ENCODE peak calls at places on chromosomes 2 and 18, in six cellular contexts. E, R, T, D, N and P are unnamed samples.

GRCh38 chr2:27771548-27772335 is at the start of gene MRPL33:
- DNase-seq in E (peak), R (peak), T (peak), D (peak), N (peak), P (peak)

GRCh38 chr18:22182884-22183610 is 13.7 kb downstream of the GATA6 start:
- DNase-seq in E (no peak), R (no peak), T (no peak), D (no peak), N (no peak), P (no peak)

GRCh38 chr2:27095745-27096651 is 9.4 kb downstream of the KHK start:
- DNase-seq in E (peak), R (no peak), T (no peak), D (no peak), N (no peak), P (no peak)

GRCh38 chr18:48922801-48923730 is 27.7 kb downstream of the SMAD7 start:
- DNase-seq in E (peak), R (no peak), T (peak), D (peak), N (peak), P (no peak)

GRCh38 chr2:215178121-215178520 is 39.7 kb upstream of the ABCA12 start:
- DNase-seq in E (no peak), R (no peak), T (no peak), D (no peak), N (no peak), P (no peak)

GRCh38 chr2:189318761-189319160 is 122.5 kb upstream of the WDR75 start:
- DNase-seq in E (no peak), R (no peak), T (no peak), D (no peak), N (no peak), P (no peak)

GRCh38 chr2:62149708-62150107 is 46.2 kb upstream of the B3GNT2 start:
- DNase-seq in E (no peak), R (no peak), T (no peak), D (no peak), N (no peak), P (peak)

GRCh38 chr2:141522048-141522447 is 608.8 kb downstream of the LRP1B start:
- DNase-seq in E (no peak), R (no peak), T (no peak), D (no peak), N (no peak), P (no peak)

GRCh38 chr2:72431737-72432136 is 284.1 kb upstream of the CYP26B1 start:
- DNase-seq in E (no peak), R (no peak), T (no peak), D (no peak), N (no peak), P (no peak)

GRCh38 chr2:219902870-219903269 is 275.4 kb downstream of the SLC4A3 start:
- DNase-seq in E (no peak), R (no peak), T (no peak), D (no peak), N (no peak), P (no peak)

GRCh38 chr2:183416741-183417140 is 292.5 kb downstream of the NUP35 start:
- DNase-seq in E (no peak), R (no peak), T (no peak), D (no peak), N (no peak), P (no peak)

GRCh38 chr2:37599688-37600525 is 71.5 kb downstream of the CDC42EP3 start:
- DNase-seq in E (no peak), R (no peak), T (no peak), D (no peak), N (peak), P (no peak)

GRCh38 chr2:3814846-3815245 is 111.5 kb downstream of the DCDC2C start:
- DNase-seq in E (no peak), R (no peak), T (no peak), D (no peak), N (no peak), P (no peak)

GRCh38 chr18:77131652-77132368 is 773 bp downstream of the MBP start:
- DNase-seq in E (peak), R (no peak), T (peak), D (no peak), N (peak), P (no peak)

GRCh38 chr18:36405611-36406010 is 108.1 kb downstream of the FHOD3 start:
- DNase-seq in E (no peak), R (no peak), T (no peak), D (no peak), N (no peak), P (no peak)

GRCh38 chr18:3649559-3650426 is 199.8 kb downstream of the TGIF1 start:
- DNase-seq in E (no peak), R (no peak), T (no peak), D (peak), N (no peak), P (no peak)

DNA sequence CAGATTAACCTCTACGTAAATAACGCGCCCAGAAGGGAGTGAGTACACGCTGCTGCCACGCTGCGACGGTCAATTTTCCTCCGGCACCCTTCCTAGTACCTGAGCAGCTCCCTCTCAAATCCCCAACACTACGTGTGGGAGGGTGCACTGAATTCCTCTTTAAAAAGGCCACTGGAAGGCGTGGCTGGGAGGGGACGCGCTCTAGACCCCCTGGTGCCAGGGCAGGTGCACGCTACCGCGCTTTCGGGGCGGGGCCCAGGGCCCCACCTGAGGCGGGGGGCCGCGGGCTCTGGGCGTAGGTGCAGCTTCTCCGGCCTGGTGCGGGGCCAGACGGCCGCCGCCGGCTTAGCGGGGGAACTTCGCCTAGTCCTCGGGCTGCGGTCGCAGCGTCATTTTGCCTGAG is 668 bp upstream of the ANKRD12 start:
- DNase-seq in E (peak), R (peak), T (no peak), D (no peak), N (no peak), P (no peak)
- H3K27ac ChIP-seq in E (peak), R (peak), T (peak), D (peak), N (peak), P (peak)

GRCh38 chr2:237864030-237864931 is 4.9 kb downstream of the RAMP1 start:
- DNase-seq in E (peak), R (no peak), T (no peak), D (no peak), N (peak), P (no peak)
- H3K4me3 ChIP-seq in E (no peak), R (peak), T (peak), D (no peak), N (no peak), P (no peak)

GRCh38 chr2:201188449-201188848 is 5.5 kb downstream of the CASP10 start:
- DNase-seq in E (no peak), R (no peak), T (no peak), D (no peak), N (no peak), P (no peak)
- H3K27ac ChIP-seq in E (no peak), R (no peak), T (no peak), D (no peak), N (no peak), P (no peak)

DNA sequence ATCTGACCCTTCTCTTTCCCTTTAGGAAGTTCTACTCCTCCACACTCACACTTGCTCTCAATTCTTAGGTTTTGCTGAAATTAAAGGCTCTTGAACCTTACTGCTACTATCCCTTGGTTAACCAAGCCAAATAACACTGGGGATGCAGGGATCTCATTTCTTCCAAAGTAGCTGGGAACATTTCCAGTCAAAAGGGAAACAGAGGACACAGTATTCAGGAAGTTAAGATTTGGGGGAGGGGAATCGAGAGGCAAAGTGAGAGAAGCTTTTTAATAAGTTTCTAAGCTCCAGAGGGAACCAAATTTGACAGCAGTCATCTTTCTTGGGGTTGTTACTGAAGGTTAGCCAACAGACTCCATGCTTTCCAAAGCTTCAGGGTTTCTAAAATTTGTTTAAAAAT is 6.2 kb downstream of the SEPTIN2 start:
- DNase-seq in E (no peak), R (no peak), T (no peak), D (no peak), N (no peak), P (no peak)
- H3K4me3 ChIP-seq in E (no peak), R (no peak), T (no peak), D (no peak), N (no peak), P (no peak)